ENCODE peak calls at places on chromosomes 1 and 21, in eight cellular contexts. One of them, this sample, is unnamed.

GRCh38 chr1:78044796-78045599 is 768 bp upstream of the GIPC2 start:
- DNase-seq in WERI-Rb-1: no peak
- DNase-seq in adrenal gland: peak; percentile 39
- DNase-seq in cardiac muscle cell: no peak
- DNase-seq in BJ: no peak
- DNase-seq in stomach: no peak
- DNase-seq in left ventricle myocardium inferior: no peak
- DNase-seq in CD8-positive, alpha-beta T cell: no peak
- DNase-seq in this sample: no peak

GRCh38 chr1:9798236-9799130 is 25.3 kb downstream of the CLSTN1 start:
- DNase-seq in cardiac muscle cell: no peak
- DNase-seq in BJ: peak; percentile 33
- DNase-seq in left ventricle myocardium inferior: no peak
- DNase-seq in stomach: no peak
- DNase-seq in WERI-Rb-1: no peak
- DNase-seq in CD8-positive, alpha-beta T cell: no peak
- DNase-seq in adrenal gland: no peak
- DNase-seq in this sample: no peak

GRCh38 chr1:101242331-101243050 is 5.7 kb downstream of the S1PR1 start:
- DNase-seq in CD8-positive, alpha-beta T cell: no peak
- DNase-seq in adrenal gland: no peak
- DNase-seq in BJ: no peak
- DNase-seq in stomach: no peak
- DNase-seq in WERI-Rb-1: no peak
- DNase-seq in cardiac muscle cell: no peak
- DNase-seq in left ventricle myocardium inferior: no peak
- DNase-seq in this sample: no peak

GRCh38 chr1:184315254-184315653 is 71.6 kb upstream of the C1orf21 start:
- DNase-seq in stomach: no peak
- DNase-seq in CD8-positive, alpha-beta T cell: no peak
- DNase-seq in BJ: peak; percentile 73
- DNase-seq in cardiac muscle cell: no peak
- DNase-seq in left ventricle myocardium inferior: no peak
- DNase-seq in WERI-Rb-1: no peak
- DNase-seq in adrenal gland: no peak
- DNase-seq in this sample: no peak

GRCh38 chr1:47384083-47384482 is 32.0 kb upstream of the FOXE3 start:
- DNase-seq in CD8-positive, alpha-beta T cell: no peak
- DNase-seq in stomach: no peak
- DNase-seq in cardiac muscle cell: no peak
- DNase-seq in left ventricle myocardium inferior: no peak
- DNase-seq in WERI-Rb-1: no peak
- DNase-seq in BJ: no peak
- DNase-seq in adrenal gland: no peak
- DNase-seq in this sample: no peak

GRCh38 chr1:197343663-197344273 is 75.7 kb downstream of the CRB1 start:
- DNase-seq in BJ: no peak
- DNase-seq in left ventricle myocardium inferior: no peak
- DNase-seq in adrenal gland: peak; percentile 31
- DNase-seq in cardiac muscle cell: peak; percentile 9
- DNase-seq in stomach: no peak
- DNase-seq in WERI-Rb-1: no peak
- DNase-seq in CD8-positive, alpha-beta T cell: no peak
- DNase-seq in this sample: no peak

GRCh38 chr1:56095924-56096655 is 483.3 kb downstream of the PLPP3 start:
- DNase-seq in cardiac muscle cell: no peak
- DNase-seq in WERI-Rb-1: no peak
- DNase-seq in stomach: no peak
- DNase-seq in BJ: peak; percentile 93
- DNase-seq in left ventricle myocardium inferior: no peak
- DNase-seq in CD8-positive, alpha-beta T cell: no peak
- DNase-seq in adrenal gland: no peak
- DNase-seq in this sample: no peak

GRCh38 chr1:5620997-5621396 is 371.2 kb downstream of the NPHP4 start:
- DNase-seq in stomach: no peak
- DNase-seq in CD8-positive, alpha-beta T cell: no peak
- DNase-seq in left ventricle myocardium inferior: no peak
- DNase-seq in BJ: no peak
- DNase-seq in cardiac muscle cell: peak; percentile 86
- DNase-seq in adrenal gland: no peak
- DNase-seq in WERI-Rb-1: peak; percentile 54
- DNase-seq in this sample: no peak

GRCh38 chr1:202230939-202231645 is 37.5 kb downstream of the LGR6 start:
- DNase-seq in cardiac muscle cell: no peak
- DNase-seq in left ventricle myocardium inferior: no peak
- DNase-seq in adrenal gland: no peak
- DNase-seq in BJ: no peak
- DNase-seq in stomach: no peak
- DNase-seq in WERI-Rb-1: peak; percentile 86
- DNase-seq in CD8-positive, alpha-beta T cell: no peak
- DNase-seq in this sample: no peak

GRCh38 chr1:180255538-180256352 is 25.7 kb downstream of the LHX4 start:
- DNase-seq in WERI-Rb-1: peak; percentile 96
- DNase-seq in CD8-positive, alpha-beta T cell: no peak
- DNase-seq in BJ: no peak
- DNase-seq in cardiac muscle cell: no peak
- DNase-seq in stomach: no peak
- DNase-seq in adrenal gland: no peak
- DNase-seq in left ventricle myocardium inferior: no peak
- DNase-seq in this sample: no peak

GRCh38 chr21:42535602-42536171 is 22.0 kb downstream of the SLC37A1 start:
- DNase-seq in adrenal gland: peak; percentile 55
- DNase-seq in CD8-positive, alpha-beta T cell: no peak
- DNase-seq in WERI-Rb-1: no peak
- DNase-seq in stomach: peak; percentile 72
- DNase-seq in left ventricle myocardium inferior: no peak
- DNase-seq in cardiac muscle cell: no peak
- DNase-seq in BJ: no peak
- DNase-seq in this sample: no peak

GRCh38 chr21:42538479-42539275 is 25.0 kb downstream of the SLC37A1 start:
- DNase-seq in stomach: no peak
- DNase-seq in adrenal gland: no peak
- DNase-seq in cardiac muscle cell: no peak
- DNase-seq in BJ: no peak
- DNase-seq in WERI-Rb-1: no peak
- DNase-seq in left ventricle myocardium inferior: no peak
- DNase-seq in CD8-positive, alpha-beta T cell: no peak
- DNase-seq in this sample: no peak

GRCh38 chr21:42534901-42535378 is 21.3 kb downstream of the SLC37A1 start:
- DNase-seq in CD8-positive, alpha-beta T cell: no peak
- DNase-seq in stomach: peak; percentile 24
- DNase-seq in adrenal gland: no peak
- DNase-seq in cardiac muscle cell: no peak
- DNase-seq in BJ: no peak
- DNase-seq in left ventricle myocardium inferior: no peak
- DNase-seq in WERI-Rb-1: no peak
- DNase-seq in this sample: no peak

GRCh38 chr21:42537106-42537742 is 23.6 kb downstream of the SLC37A1 start:
- DNase-seq in CD8-positive, alpha-beta T cell: no peak
- DNase-seq in left ventricle myocardium inferior: no peak
- DNase-seq in stomach: no peak
- DNase-seq in adrenal gland: no peak
- DNase-seq in cardiac muscle cell: no peak
- DNase-seq in WERI-Rb-1: peak; percentile 60
- DNase-seq in BJ: no peak
- DNase-seq in this sample: no peak

GRCh38 chr21:42536601-42537000 is 22.9 kb downstream of the SLC37A1 start:
- DNase-seq in cardiac muscle cell: no peak
- DNase-seq in adrenal gland: no peak
- DNase-seq in WERI-Rb-1: no peak
- DNase-seq in CD8-positive, alpha-beta T cell: no peak
- DNase-seq in left ventricle myocardium inferior: no peak
- DNase-seq in BJ: no peak
- DNase-seq in stomach: no peak
- DNase-seq in this sample: no peak
- H3K4me3 ChIP-seq in cardiac muscle cell: no peak overlapping the region
- H3K4me3 ChIP-seq in adrenal gland: no peak overlapping the region
- H3K4me3 ChIP-seq in WERI-Rb-1: no peak overlapping the region
- H3K4me3 ChIP-seq in CD8-positive, alpha-beta T cell: no peak overlapping the region
- H3K4me3 ChIP-seq in left ventricle myocardium inferior: no peak overlapping the region
- H3K4me3 ChIP-seq in BJ: no peak overlapping the region
- H3K4me3 ChIP-seq in stomach: no peak overlapping the region
- H3K4me3 ChIP-seq in this sample: no peak overlapping the region

DNA sequence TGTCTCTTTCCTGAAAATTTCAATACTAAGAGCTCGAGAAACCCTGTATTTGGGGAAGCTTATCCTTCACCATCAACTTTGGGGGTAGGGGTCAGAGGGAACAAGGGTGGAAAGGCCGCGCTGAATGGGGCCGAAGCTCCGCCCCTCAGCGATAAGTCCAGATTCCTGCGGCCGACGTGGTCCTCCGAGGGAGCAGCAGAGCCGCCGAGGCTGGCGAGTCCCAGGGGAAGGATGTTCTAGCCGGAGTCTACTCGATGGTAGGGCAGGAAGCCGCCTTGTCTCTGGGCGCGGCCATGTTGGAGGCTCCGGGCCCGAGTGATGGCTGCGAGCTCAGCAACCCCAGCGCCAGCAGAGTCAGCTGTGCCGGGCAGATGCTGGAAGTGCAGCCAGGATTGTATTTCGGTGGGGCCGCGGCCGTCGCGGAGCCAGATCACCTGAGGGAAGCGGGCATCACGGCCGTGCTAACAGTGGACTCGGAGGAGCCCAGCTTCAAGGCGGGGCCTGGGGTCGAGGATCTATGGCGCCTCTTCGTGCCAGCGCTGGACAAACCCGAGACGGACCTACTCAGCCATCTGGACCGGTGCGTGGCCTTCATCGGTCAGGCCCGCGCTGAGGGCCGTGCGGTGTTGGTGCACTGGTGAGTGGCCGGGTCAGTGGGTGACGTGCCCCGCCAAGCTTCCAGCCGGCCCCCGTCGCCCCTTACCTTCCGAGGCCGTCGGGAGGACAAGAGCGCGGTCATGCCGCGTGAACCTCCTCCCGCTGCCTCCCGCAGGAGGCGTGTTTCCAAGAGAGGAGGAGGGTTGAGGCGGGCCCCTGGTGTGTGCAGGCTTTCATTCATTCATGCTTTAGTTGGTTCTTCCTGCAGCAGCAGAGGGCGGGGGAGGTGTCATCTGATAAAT is at the start of gene DUSP12:
- DNase-seq in BJ: peak; percentile 70
- DNase-seq in stomach: peak; percentile 92
- DNase-seq in left ventricle myocardium inferior: peak; percentile 95
- DNase-seq in cardiac muscle cell: peak; percentile 95
- DNase-seq in CD8-positive, alpha-beta T cell: peak; percentile 84
- DNase-seq in WERI-Rb-1: peak; percentile 99
- DNase-seq in adrenal gland: peak; percentile 94
- DNase-seq in this sample: peak; percentile 86
- TF ChIP-seq CTCF in BJ: peak; percentile 33
- TF ChIP-seq CTCF in stomach: no peak
- TF ChIP-seq CTCF in left ventricle myocardium inferior: no peak
- TF ChIP-seq CTCF in cardiac muscle cell: no peak
- TF ChIP-seq CTCF in CD8-positive, alpha-beta T cell: no peak
- TF ChIP-seq CTCF in WERI-Rb-1: peak; percentile 54
- TF ChIP-seq CTCF in adrenal gland: no peak
- TF ChIP-seq CTCF in this sample: peak; percentile 36

GRCh38 chr1:147586412-147586811 is 45.1 kb downstream of the BCL9 start:
- DNase-seq in WERI-Rb-1: no peak
- DNase-seq in left ventricle myocardium inferior: no peak
- DNase-seq in adrenal gland: no peak
- DNase-seq in cardiac muscle cell: peak; percentile 25
- DNase-seq in stomach: no peak
- DNase-seq in CD8-positive, alpha-beta T cell: no peak
- DNase-seq in BJ: no peak
- DNase-seq in this sample: no peak
- H3K4me3 ChIP-seq in WERI-Rb-1: no peak overlapping the region
- H3K4me3 ChIP-seq in left ventricle myocardium inferior: no peak overlapping the region
- H3K4me3 ChIP-seq in adrenal gland: no peak overlapping the region
- H3K4me3 ChIP-seq in cardiac muscle cell: no peak overlapping the region
- H3K4me3 ChIP-seq in stomach: no peak overlapping the region
- H3K4me3 ChIP-seq in CD8-positive, alpha-beta T cell: no peak overlapping the region
- H3K4me3 ChIP-seq in BJ: no peak overlapping the region
- H3K4me3 ChIP-seq in this sample: no peak overlapping the region

GRCh38 chr21:36708512-36709029 is 9.7 kb downstream of the SIM2 start:
- DNase-seq in stomach: peak; percentile 24
- DNase-seq in left ventricle myocardium inferior: no peak
- DNase-seq in CD8-positive, alpha-beta T cell: no peak
- DNase-seq in WERI-Rb-1: no peak
- DNase-seq in adrenal gland: no peak
- DNase-seq in BJ: no peak
- DNase-seq in cardiac muscle cell: no peak
- DNase-seq in this sample: no peak

GRCh38 chr21:36705679-36706481 is 7.0 kb downstream of the SIM2 start:
- DNase-seq in BJ: no peak
- DNase-seq in CD8-positive, alpha-beta T cell: no peak
- DNase-seq in stomach: no peak
- DNase-seq in adrenal gland: no peak
- DNase-seq in cardiac muscle cell: no peak
- DNase-seq in WERI-Rb-1: no peak
- DNase-seq in left ventricle myocardium inferior: no peak
- DNase-seq in this sample: no peak

GRCh38 chr21:36707763-36708511 is 9.0 kb downstream of the SIM2 start:
- DNase-seq in CD8-positive, alpha-beta T cell: no peak
- DNase-seq in left ventricle myocardium inferior: no peak
- DNase-seq in adrenal gland: no peak
- DNase-seq in stomach: no peak
- DNase-seq in BJ: no peak
- DNase-seq in WERI-Rb-1: no peak
- DNase-seq in cardiac muscle cell: no peak
- DNase-seq in this sample: no peak

GRCh38 chr21:36706482-36706852 is 7.6 kb downstream of the SIM2 start:
- DNase-seq in left ventricle myocardium inferior: no peak
- DNase-seq in BJ: no peak
- DNase-seq in stomach: no peak
- DNase-seq in adrenal gland: no peak
- DNase-seq in cardiac muscle cell: no peak
- DNase-seq in WERI-Rb-1: no peak
- DNase-seq in CD8-positive, alpha-beta T cell: no peak
- DNase-seq in this sample: no peak

DNA sequence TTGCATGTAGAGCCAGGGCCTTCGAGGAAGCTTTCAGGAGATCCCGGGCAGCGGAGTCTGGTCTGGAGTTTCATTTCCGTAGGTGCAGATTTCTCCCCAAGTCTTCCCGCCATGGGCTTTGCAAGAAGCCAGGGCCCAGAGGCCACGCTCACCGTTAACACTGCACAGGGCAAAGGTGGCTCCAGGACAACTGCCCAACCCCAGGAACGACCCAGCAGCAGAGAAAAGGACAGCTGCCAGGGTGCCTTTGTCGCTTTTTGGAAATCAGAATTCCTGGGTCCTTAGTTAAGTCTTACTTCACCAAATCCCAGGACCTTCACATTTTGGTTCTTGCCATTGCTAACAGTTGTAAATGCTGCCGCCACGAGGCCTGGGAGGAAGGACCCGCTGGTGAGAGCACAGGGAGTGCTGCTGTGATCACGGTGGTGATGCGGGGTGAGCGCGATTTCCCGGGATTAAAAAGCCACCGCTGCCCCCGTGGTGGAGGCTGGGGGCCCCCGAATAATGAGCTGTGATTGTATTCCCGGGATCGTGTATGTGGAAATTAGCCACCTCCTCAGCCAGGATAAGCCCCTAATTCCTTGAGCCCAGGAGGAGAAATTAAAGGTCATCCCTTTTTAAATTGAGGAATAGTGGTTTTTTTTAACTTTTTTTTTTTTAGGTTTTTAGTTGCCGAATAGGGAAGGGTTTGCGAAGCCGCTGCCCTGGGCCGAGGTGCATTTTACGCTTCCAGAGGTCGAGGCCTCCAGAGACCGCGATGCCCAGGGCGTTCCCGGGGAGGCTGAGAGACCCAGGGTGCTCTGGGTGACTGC is 8.2 kb downstream of the SIM2 start:
- DNase-seq in cardiac muscle cell: peak; percentile 52
- DNase-seq in left ventricle myocardium inferior: no peak
- DNase-seq in CD8-positive, alpha-beta T cell: no peak
- DNase-seq in adrenal gland: no peak
- DNase-seq in WERI-Rb-1: no peak
- DNase-seq in BJ: no peak
- DNase-seq in stomach: no peak
- DNase-seq in this sample: no peak
- TF ChIP-seq CTCF in cardiac muscle cell: peak; percentile 29
- TF ChIP-seq CTCF in left ventricle myocardium inferior: no peak
- TF ChIP-seq CTCF in CD8-positive, alpha-beta T cell: no peak
- TF ChIP-seq CTCF in adrenal gland: no peak
- TF ChIP-seq CTCF in WERI-Rb-1: peak; percentile 4
- TF ChIP-seq CTCF in BJ: no peak
- TF ChIP-seq CTCF in stomach: no peak
- TF ChIP-seq CTCF in this sample: no peak